ENCODE peak calls at places on chromosomes 11 and 22, in four cellular contexts. One of them, this sample, is unnamed.

GRCh38 chr11:64878223-64878493 is 263 bp downstream of the EHD1 start:
- DNase-seq in HCT116: no peak
- DNase-seq in K562: no peak
- DNase-seq in HepG2: no peak
- DNase-seq in this sample: no peak

GRCh38 chr22:44891293-44891747 is 118.5 kb downstream of the PHF21B start:
- DNase-seq in HCT116: no peak
- DNase-seq in K562: no peak
- DNase-seq in HepG2: no peak
- DNase-seq in this sample: no peak

GRCh38 chr11:9263840-9264380 is 1.2 kb downstream of the DENND5A start:
- DNase-seq in HCT116: no peak
- DNase-seq in K562: no peak
- DNase-seq in HepG2: peak
- DNase-seq in this sample: peak

GRCh38 chr11:128575174-128575955 is 12.0 kb downstream of the ETS1 start:
- DNase-seq in HCT116: no peak
- DNase-seq in K562: no peak
- DNase-seq in HepG2: no peak
- DNase-seq in this sample: no peak

GRCh38 chr11:121451178-121451981 is 734 bp upstream of the SORL1 start:
- DNase-seq in HCT116: no peak
- DNase-seq in K562: no peak
- DNase-seq in HepG2: peak
- DNase-seq in this sample: no peak

GRCh38 chr22:20836987-20837823 is 21.4 kb downstream of the PI4KA start:
- DNase-seq in HCT116: no peak
- DNase-seq in K562: no peak
- DNase-seq in HepG2: no peak
- DNase-seq in this sample: no peak

GRCh38 chr11:64305691-64306562 is 603 bp downstream of the ESRRA start:
- DNase-seq in HCT116: peak
- DNase-seq in K562: peak
- DNase-seq in HepG2: peak
- DNase-seq in this sample: peak

GRCh38 chr22:44248926-44249325 is 63.8 kb downstream of the SHISAL1 start:
- DNase-seq in HCT116: no peak
- DNase-seq in K562: no peak
- DNase-seq in HepG2: no peak
- DNase-seq in this sample: no peak

GRCh38 chr11:69339041-69339733 is 45.2 kb downstream of the MYEOV start:
- DNase-seq in HCT116: no peak
- DNase-seq in K562: no peak
- DNase-seq in HepG2: no peak
- DNase-seq in this sample: no peak

GRCh38 chr11:66570117-66570825 is 1.9 kb upstream of the CTSF start:
- DNase-seq in HCT116: no peak
- DNase-seq in K562: no peak
- DNase-seq in HepG2: no peak
- DNase-seq in this sample: no peak

GRCh38 chr11:126519653-126520573 is 164.4 kb downstream of the ST3GAL4 start:
- DNase-seq in HCT116: no peak
- DNase-seq in K562: no peak
- DNase-seq in HepG2: no peak
- DNase-seq in this sample: peak

GRCh38 chr11:109752212-109752825 is 330.3 kb downstream of the C11orf87 start:
- DNase-seq in HCT116: no peak
- DNase-seq in K562: no peak
- DNase-seq in HepG2: no peak
- DNase-seq in this sample: no peak

GRCh38 chr11:118084247-118084646 is 2.5 kb downstream of the SMIM35 start:
- DNase-seq in HCT116: no peak
- DNase-seq in K562: no peak
- DNase-seq in HepG2: peak
- DNase-seq in this sample: no peak

GRCh38 chr11:108768370-108768769 is 103.5 kb downstream of the DDX10 start:
- DNase-seq in HCT116: no peak
- DNase-seq in K562: no peak
- DNase-seq in HepG2: no peak
- DNase-seq in this sample: no peak

GRCh38 chr11:46180741-46181140 is 59.5 kb upstream of the PHF21A start:
- DNase-seq in HCT116: no peak
- DNase-seq in K562: no peak
- DNase-seq in HepG2: no peak
- DNase-seq in this sample: no peak

GRCh38 chr11:34655335-34656008 is 34.6 kb downstream of the EHF start:
- DNase-seq in HCT116: no peak
- DNase-seq in K562: no peak
- DNase-seq in HepG2: peak
- DNase-seq in this sample: no peak

GRCh38 chr11:34656062-34656720 is 35.3 kb downstream of the EHF start:
- DNase-seq in HCT116: no peak
- DNase-seq in K562: no peak
- DNase-seq in HepG2: peak
- DNase-seq in this sample: no peak

GRCh38 chr11:34653031-34653430 is 32.1 kb downstream of the EHF start:
- DNase-seq in HCT116: no peak
- DNase-seq in K562: no peak
- DNase-seq in HepG2: no peak
- DNase-seq in this sample: no peak

GRCh38 chr11:34653851-34654490 is 33.1 kb downstream of the EHF start:
- DNase-seq in HCT116: peak
- DNase-seq in K562: no peak
- DNase-seq in HepG2: peak
- DNase-seq in this sample: no peak

GRCh38 chr11:34654491-34655334 is 33.8 kb downstream of the EHF start:
- DNase-seq in HCT116: peak
- DNase-seq in K562: no peak
- DNase-seq in HepG2: peak
- DNase-seq in this sample: no peak
- TF ChIP-seq ELF1 in HCT116: no peak
- TF ChIP-seq ELF1 in K562: no peak
- TF ChIP-seq ELF1 in HepG2: peak
- TF ChIP-seq ELF1 in this sample: no peak

DNA sequence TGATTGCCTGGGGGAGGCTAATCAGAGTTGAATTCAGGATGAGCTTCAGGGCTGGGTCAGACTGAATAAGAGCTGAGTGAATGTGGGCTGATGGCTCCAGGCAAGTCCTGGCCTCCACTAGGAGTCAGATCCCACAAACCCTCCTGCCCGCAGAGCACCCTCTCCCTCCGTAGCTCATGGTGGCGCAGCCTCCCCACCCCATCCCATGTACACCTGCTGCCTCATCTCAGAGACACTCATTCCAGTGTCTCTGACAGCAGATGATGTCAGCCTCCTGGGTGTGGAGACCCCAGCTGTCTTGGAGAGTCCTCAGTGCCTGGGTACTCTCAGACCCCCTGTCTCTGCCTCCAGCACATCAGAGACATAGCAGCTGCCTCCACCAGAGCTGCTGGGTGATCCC is 9.4 kb downstream of the IGLL5 start:
- DNase-seq in HCT116: no peak
- DNase-seq in K562: peak
- DNase-seq in HepG2: no peak
- DNase-seq in this sample: no peak
- TF ChIP-seq ELF1 in HCT116: no peak
- TF ChIP-seq ELF1 in K562: no peak
- TF ChIP-seq ELF1 in HepG2: no peak
- TF ChIP-seq ELF1 in this sample: no peak

DNA sequence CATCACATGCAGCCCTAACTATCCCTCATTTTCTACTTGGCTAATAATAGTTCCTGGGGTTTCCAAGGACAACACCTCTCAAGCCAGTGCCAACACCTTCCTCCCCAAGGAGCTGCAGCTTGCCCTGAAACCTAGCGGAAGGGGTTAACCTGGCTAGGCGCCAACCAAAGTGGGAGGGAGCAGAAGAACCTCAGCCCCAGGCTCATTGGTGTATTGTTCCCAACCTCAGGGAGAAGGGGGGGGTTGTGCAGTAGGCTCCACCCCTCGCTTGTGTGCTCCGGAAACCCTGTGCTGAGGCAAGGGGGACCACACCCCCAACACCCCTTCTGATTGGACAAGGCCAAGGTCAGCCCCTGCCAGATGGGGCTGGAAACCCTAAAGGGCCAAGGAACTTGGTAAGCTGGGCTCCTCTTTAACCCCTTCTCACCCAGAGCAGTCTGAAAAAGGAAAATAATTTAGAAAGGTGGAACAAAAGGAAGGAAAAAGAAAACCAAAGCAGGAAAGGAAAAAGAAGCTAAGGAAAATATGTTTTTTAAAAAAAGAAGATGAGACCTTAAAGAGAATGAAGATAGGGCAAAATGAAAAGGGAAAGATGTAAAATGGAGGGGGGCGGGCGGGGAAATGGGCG is 2.5 kb downstream of the MTA2 start:
- DNase-seq in HCT116: peak
- DNase-seq in K562: peak
- DNase-seq in HepG2: peak
- DNase-seq in this sample: peak
- TF ChIP-seq ELF1 in HCT116: no peak
- TF ChIP-seq ELF1 in K562: peak
- TF ChIP-seq ELF1 in HepG2: peak
- TF ChIP-seq ELF1 in this sample: peak

GRCh38 chr22:30220338-30221009 is 26.1 kb downstream of the LIF start:
- DNase-seq in HCT116: no peak
- DNase-seq in K562: no peak
- DNase-seq in HepG2: no peak
- DNase-seq in this sample: no peak
- TF ChIP-seq ELF1 in HCT116: no peak
- TF ChIP-seq ELF1 in K562: no peak
- TF ChIP-seq ELF1 in HepG2: no peak
- TF ChIP-seq ELF1 in this sample: no peak